ENCODE peak calls at places on chromosomes 16 and 17, in six cellular contexts. M is IMR-90, Y is fibroblast of lung, A is skeletal muscle cell, Z is SJSA1, R is AG10803. T is an unnamed sample.

GRCh38 chr17:12342609-12343248 is 322.1 kb downstream of the MAP2K4 start:
- DNase-seq in M (no peak), Y (peak), A (no peak), Z (no peak), R (no peak), T (peak)

GRCh38 chr16:46638947-46639925 is 18.1 kb upstream of the SHCBP1 start:
- DNase-seq in M (peak), Y (peak), A (peak), Z (no peak), R (peak), T (peak)

GRCh38 chr17:76452646-76453430 is at the start of gene UBE2O:
- DNase-seq in M (peak), Y (peak), A (no peak), Z (peak), R (peak), T (peak)

GRCh38 chr17:8237886-8238285 is 10.0 kb downstream of the CTC1 start:
- DNase-seq in M (no peak), Y (no peak), A (no peak), Z (no peak), R (no peak), T (no peak)

GRCh38 chr16:1291576-1291974 is 17.9 kb upstream of the UBE2I start:
- DNase-seq in M (no peak), Y (no peak), A (no peak), Z (no peak), R (no peak), T (no peak)

GRCh38 chr17:62888148-62888547 is 77.9 kb upstream of the TANC2 start:
- DNase-seq in M (no peak), Y (no peak), A (no peak), Z (no peak), R (no peak), T (no peak)

GRCh38 chr17:81967533-81968395 is 6.8 kb upstream of the NOTUM start:
- DNase-seq in M (peak), Y (peak), A (no peak), Z (peak), R (peak), T (peak)

GRCh38 chr17:64377769-64378282 is 12.8 kb downstream of the PECAM1 start:
- DNase-seq in M (peak), Y (peak), A (no peak), Z (no peak), R (no peak), T (peak)

GRCh38 chr16:30697264-30698138 is 1.5 kb upstream of the SRCAP start:
- DNase-seq in M (peak), Y (no peak), A (peak), Z (no peak), R (no peak), T (no peak)

GRCh38 chr16:86437348-86437747 is 73.0 kb upstream of the FOXF1 start:
- DNase-seq in M (no peak), Y (no peak), A (no peak), Z (no peak), R (no peak), T (no peak)

GRCh38 chr17:82750241-82750905 is 1.5 kb upstream of the TBCD start:
- DNase-seq in M (no peak), Y (no peak), A (no peak), Z (no peak), R (no peak), T (no peak)

GRCh38 chr16:49663081-49664057 is 192.5 kb downstream of the ZNF423 start:
- DNase-seq in M (no peak), Y (no peak), A (no peak), Z (no peak), R (peak), T (no peak)

GRCh38 chr17:4739122-4740024 is at the start of the genes CXCL16 and ZMYND15:
- DNase-seq in M (no peak), Y (peak), A (no peak), Z (no peak), R (peak), T (peak)

GRCh38 chr17:75635610-75636202 is 2.5 kb downstream of the SMIM5 start:
- DNase-seq in M (no peak), Y (no peak), A (no peak), Z (no peak), R (no peak), T (no peak)

GRCh38 chr16:52976539-52977167 is 76.0 kb downstream of the CHD9NB start:
- DNase-seq in M (peak), Y (peak), A (no peak), Z (no peak), R (peak), T (peak)

GRCh38 chr17:56064506-56064905 is 88.8 kb upstream of the ANKFN1 start:
- DNase-seq in M (no peak), Y (no peak), A (no peak), Z (no peak), R (no peak), T (no peak)

GRCh38 chr17:9342225-9342624 is 233.4 kb downstream of the STX8 start:
- DNase-seq in M (no peak), Y (no peak), A (no peak), Z (no peak), R (no peak), T (no peak)

GRCh38 chr17:81635973-81636504 is 873 bp downstream of the NPLOC4 start:
- DNase-seq in M (peak), Y (no peak), A (no peak), Z (no peak), R (peak), T (no peak)

GRCh38 chr17:19534562-19535149 is 1.0 kb downstream of the SLC47A1 start:
- DNase-seq in M (no peak), Y (no peak), A (no peak), Z (no peak), R (no peak), T (peak)

GRCh38 chr16:81447383-81448101 is 2.9 kb downstream of the CMIP start:
- DNase-seq in M (no peak), Y (no peak), A (no peak), Z (no peak), R (no peak), T (no peak)

GRCh38 chr17:35765086-35765710 is 4.5 kb downstream of the C17orf50 start:
- DNase-seq in M (no peak), Y (no peak), A (no peak), Z (peak), R (peak), T (no peak)

GRCh38 chr17:45715787-45716186 is 68.3 kb upstream of the CRHR1 start:
- DNase-seq in M (no peak), Y (no peak), A (no peak), Z (no peak), R (no peak), T (no peak)

GRCh38 chr17:6752068-6752909 is 3.6 kb upstream of the XAF1 start:
- DNase-seq in M (peak), Y (peak), A (peak), Z (peak), R (peak), T (peak)

GRCh38 chr17:2704031-2704889 is 7.3 kb downstream of the CLUH start:
- DNase-seq in M (no peak), Y (no peak), A (no peak), Z (no peak), R (no peak), T (no peak)

GRCh38 chr16:76583466-76583865 is 306.3 kb downstream of the CNTNAP4 start:
- DNase-seq in M (no peak), Y (peak), A (no peak), Z (no peak), R (no peak), T (peak)

GRCh38 chr16:81657731-81658130 is 121.4 kb upstream of the PLCG2 start:
- DNase-seq in M (no peak), Y (no peak), A (no peak), Z (peak), R (no peak), T (no peak)

GRCh38 chr16:78677332-78677731 is 577.9 kb downstream of the WWOX start:
- DNase-seq in M (no peak), Y (peak), A (no peak), Z (no peak), R (no peak), T (no peak)

DNA sequence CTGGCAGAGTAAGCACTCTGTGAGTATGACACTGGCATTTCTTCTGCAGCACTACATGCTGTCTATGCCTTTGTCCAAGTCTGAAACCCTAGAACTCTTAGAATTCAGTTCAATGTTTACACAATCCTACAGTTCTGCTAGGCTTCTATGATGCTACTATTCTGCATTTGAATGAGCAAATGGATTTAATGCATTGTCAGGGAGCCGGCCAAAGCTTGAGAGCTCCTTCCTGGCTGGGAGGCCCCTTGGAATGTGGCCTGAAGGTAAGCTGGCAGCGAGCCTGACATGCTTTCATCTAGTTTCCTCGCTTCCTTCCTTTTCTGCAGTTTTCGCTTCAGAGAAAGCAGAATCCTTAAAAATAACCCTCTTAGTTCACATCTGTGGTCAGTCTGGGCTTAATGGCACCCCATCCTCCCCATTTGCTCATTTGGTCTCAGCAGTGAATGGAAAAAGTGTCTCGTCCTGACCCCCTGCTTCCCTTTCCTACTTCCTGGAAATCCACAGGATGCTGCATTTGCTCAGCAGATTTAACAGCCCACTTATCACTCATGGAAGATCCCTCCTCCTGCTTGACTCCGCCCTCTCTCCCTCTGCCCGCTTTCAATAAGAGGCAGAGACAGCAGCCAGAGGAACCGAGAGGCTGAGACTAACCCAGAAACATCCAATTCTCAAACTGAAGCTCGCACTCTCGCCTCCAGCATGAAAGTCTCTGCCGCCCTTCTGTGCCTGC is at the start of gene CCL2:
- DNase-seq in M (peak), Y (peak), A (peak), Z (peak), R (peak), T (peak)
- H3K4me3 ChIP-seq in M (peak), Y (peak), A (peak), Z (peak), R (peak), T (peak)

DNA sequence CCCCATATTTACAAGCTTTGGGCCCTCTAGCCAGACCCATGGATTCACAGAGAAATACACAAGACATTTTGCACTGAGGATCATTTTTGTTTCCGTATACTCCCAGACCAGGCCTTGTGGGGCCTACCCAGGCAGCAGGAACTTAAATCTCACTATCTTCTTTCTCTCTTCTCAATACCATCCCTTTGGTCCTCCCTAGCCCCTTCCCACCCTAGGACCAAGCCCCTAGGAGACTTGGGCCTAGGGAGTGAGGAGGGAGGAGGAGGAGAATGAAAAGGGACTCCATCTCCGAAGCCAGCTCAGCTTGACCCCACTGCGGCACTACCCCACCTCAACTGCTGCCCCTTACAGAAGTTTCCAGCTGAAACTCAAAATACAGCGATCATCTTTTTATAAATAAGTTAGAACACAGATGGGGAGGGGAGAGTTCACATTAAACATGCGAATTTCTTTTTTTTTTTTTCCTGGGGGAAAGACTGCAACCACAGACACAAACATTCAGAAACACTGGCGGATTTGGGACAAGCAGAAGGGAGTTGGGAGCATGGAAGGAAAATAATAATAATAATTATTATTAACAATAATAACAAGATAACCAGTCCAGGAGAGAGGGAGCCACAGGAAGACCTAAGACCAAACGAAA is 1.5 kb upstream of the HOXB3 start:
- DNase-seq in M (peak), Y (peak), A (no peak), Z (no peak), R (no peak), T (no peak)
- H3K4me3 ChIP-seq in M (peak), Y (peak), A (peak), Z (no peak), R (peak), T (peak)

GRCh38 chr16:3023415-3023668 is 400 bp downstream of the HCFC1R1 start:
- DNase-seq in M (peak), Y (peak), A (peak), Z (peak), R (peak), T (peak)

GRCh38 chr16:3020604-3021448 is 658 bp downstream of the TNFRSF12A start:
- DNase-seq in M (peak), Y (peak), A (peak), Z (peak), R (peak), T (peak)

GRCh38 chr16:3021449-3022207 is 1.5 kb downstream of the TNFRSF12A start:
- DNase-seq in M (peak), Y (peak), A (peak), Z (peak), R (peak), T (peak)

GRCh38 chr16:3022697-3023414 is 886 bp downstream of the HCFC1R1 start:
- DNase-seq in M (peak), Y (peak), A (peak), Z (no peak), R (peak), T (peak)

DNA sequence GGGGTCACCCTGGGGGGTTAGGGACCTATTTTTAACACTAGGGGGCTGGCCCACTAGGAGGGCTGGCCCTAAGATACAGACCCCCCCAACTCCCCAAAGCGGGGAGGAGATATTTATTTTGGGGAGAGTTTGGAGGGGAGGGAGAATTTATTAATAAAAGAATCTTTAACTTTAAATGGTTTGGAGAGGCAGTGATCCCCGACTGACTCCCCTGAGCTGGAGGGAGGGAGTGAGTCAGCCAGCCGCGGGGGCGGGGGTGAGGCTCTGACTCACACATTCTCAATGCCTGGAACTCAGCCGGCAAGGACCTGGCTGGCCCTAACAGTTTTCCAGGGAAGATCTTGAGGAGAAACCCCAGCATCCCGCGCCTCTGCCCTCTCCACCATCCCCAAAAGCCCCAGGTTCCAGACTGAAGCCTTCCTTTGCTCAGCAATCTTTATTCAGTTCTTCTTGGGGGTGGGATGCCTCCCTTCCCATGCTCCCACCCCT is 1.5 kb downstream of the HCFC1R1 start:
- DNase-seq in M (peak), Y (peak), A (peak), Z (peak), R (peak), T (peak)
- H3K4me3 ChIP-seq in M (peak), Y (peak), A (peak), Z (peak), R (peak), T (peak)

GRCh38 chr16:19393226-19394074 is 24.2 kb upstream of the TMC5 start:
- DNase-seq in M (peak), Y (peak), A (no peak), Z (no peak), R (no peak), T (peak)

GRCh38 chr16:19392352-19392751 is 25.3 kb upstream of the TMC5 start:
- DNase-seq in M (no peak), Y (no peak), A (no peak), Z (no peak), R (no peak), T (no peak)

GRCh38 chr16:19400709-19401108 is 17.0 kb upstream of the TMC5 start:
- DNase-seq in M (no peak), Y (no peak), A (no peak), Z (no peak), R (no peak), T (no peak)

DNA sequence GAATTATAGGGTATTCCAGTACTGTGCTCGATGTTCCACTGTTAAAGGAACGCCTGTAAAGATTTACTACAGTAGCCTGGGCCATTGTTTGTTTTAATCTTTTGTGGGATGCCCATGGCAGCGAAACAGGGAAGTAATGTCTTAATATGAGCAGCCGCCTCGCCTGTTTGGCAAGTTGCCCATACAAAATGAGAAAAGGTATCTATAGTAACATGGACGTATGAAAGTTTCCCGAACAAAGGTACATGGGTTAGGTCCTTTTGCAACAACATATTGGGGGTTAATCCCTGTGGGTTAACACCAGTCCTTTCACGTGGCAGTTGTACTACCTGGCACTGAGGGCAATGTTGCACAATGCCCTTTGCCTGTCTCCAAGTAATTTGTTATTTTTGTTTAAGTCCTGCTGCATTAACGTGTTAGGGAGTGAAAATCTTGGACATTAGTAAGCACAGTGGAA is 21.1 kb upstream of the TMC5 start:
- DNase-seq in M (no peak), Y (no peak), A (no peak), Z (no peak), R (no peak), T (no peak)
- H3K4me3 ChIP-seq in M (no peak), Y (no peak), A (no peak), Z (no peak), R (no peak), T (no peak)

GRCh38 chr16:4135537-4135936 is 19.3 kb upstream of the ADCY9 start:
- DNase-seq in M (no peak), Y (no peak), A (no peak), Z (no peak), R (no peak), T (no peak)

GRCh38 chr16:4134434-4134833 is 18.2 kb upstream of the ADCY9 start:
- DNase-seq in M (no peak), Y (no peak), A (no peak), Z (no peak), R (no peak), T (no peak)

GRCh38 chr16:4136229-4136813 is 20.1 kb upstream of the ADCY9 start:
- DNase-seq in M (no peak), Y (no peak), A (no peak), Z (no peak), R (no peak), T (no peak)

GRCh38 chr16:4131621-4132020 is 15.4 kb upstream of the ADCY9 start:
- DNase-seq in M (no peak), Y (no peak), A (no peak), Z (no peak), R (no peak), T (no peak)

GRCh38 chr16:4133897-4134372 is 17.7 kb upstream of the ADCY9 start:
- DNase-seq in M (no peak), Y (no peak), A (no peak), Z (no peak), R (no peak), T (no peak)
- H3K4me3 ChIP-seq in M (no peak), Y (no peak), A (no peak), Z (no peak), R (no peak), T (no peak)

DNA sequence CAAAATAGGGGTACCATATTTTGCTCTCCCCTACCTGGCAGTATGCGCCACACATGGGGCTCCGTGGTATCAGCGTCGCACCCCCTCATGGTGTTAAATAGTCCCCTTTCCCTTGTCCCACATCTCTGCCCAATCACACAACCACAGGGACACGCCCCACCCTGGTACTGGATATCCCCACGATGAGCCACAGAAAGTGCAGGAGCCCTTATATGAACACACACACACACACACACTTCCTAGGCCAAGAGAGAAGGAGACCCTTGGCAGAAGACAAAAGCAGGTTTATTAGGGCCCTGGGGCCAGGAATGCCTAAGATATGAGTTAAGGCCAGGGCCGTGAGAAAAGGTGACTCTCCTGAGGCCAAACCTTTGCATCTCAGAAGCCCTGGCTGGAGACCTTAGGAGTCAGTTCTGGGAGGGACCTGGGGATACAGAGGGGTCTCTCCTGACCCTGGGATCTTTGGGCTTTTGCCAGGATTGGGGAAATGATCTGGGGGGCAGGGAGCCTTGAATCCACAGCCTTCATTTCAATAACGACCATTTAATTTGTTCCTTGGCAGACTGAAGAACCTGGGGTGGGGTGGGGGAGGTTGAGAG is 11.6 kb downstream of the COPZ2 start:
- DNase-seq in M (no peak), Y (no peak), A (no peak), Z (no peak), R (no peak), T (no peak)
- H3K4me3 ChIP-seq in M (no peak), Y (peak), A (peak), Z (peak), R (peak), T (peak)

GRCh38 chr16:84763164-84763563 is 56.6 kb upstream of the CRISPLD2 start:
- DNase-seq in M (no peak), Y (no peak), A (no peak), Z (no peak), R (no peak), T (no peak)
- H3K4me3 ChIP-seq in M (no peak), Y (no peak), A (no peak), Z (no peak), R (no peak), T (no peak)

GRCh38 chr17:78789663-78790181 is 7.6 kb upstream of the CYTH1 start:
- DNase-seq in M (peak), Y (peak), A (peak), Z (peak), R (peak), T (peak)
- H3K4me3 ChIP-seq in M (no peak), Y (no peak), A (no peak), Z (no peak), R (peak), T (no peak)

GRCh38 chr17:43212641-43213490 is 1.2 kb downstream of the TMEM106A start:
- DNase-seq in M (no peak), Y (no peak), A (no peak), Z (no peak), R (peak), T (no peak)
- H3K4me3 ChIP-seq in M (peak), Y (peak), A (peak), Z (peak), R (peak), T (peak)

T was measured in fibroblast of pulmonary artery.